ENCODE peak calls at places on chromosomes 2 and 18, in four cellular contexts. Z is K562, U is A549, P is HepG2. N is an unnamed sample.

GRCh38 chr2:172426635-172427255 is 641 bp upstream of the ITGA6 start:
- DNase-seq in P (no peak), Z (no peak), U (no peak), N (no peak)

GRCh38 chr2:129062160-129062912 is 743.7 kb upstream of the HS6ST1 start:
- DNase-seq in U (no peak), P (no peak), Z (no peak), N (no peak)

GRCh38 chr18:1648715-1649114 is 744.0 kb downstream of the ADCYAP1 start:
- DNase-seq in P (no peak), Z (no peak), U (no peak), N (no peak)

GRCh38 chr2:218003265-218003950 is 613 bp upstream of the TNS1 start:
- DNase-seq in U (no peak), P (no peak), Z (no peak), N (peak)

GRCh38 chr2:49616800-49617199 is 462.5 kb upstream of the FSHR start:
- DNase-seq in U (no peak), Z (no peak), P (peak), N (no peak)

GRCh38 chr2:239814917-239815637 is 210.1 kb downstream of the NDUFA10 start:
- DNase-seq in Z (no peak), P (no peak), U (no peak), N (no peak)

GRCh38 chr18:40983835-40984234 is 971.2 kb upstream of the PIK3C3 start:
- DNase-seq in U (no peak), P (no peak), Z (no peak), N (no peak)

GRCh38 chr2:32418777-32419176 is 62.0 kb downstream of the BIRC6 start:
- DNase-seq in U (no peak), P (no peak), Z (no peak), N (peak)

GRCh38 chr2:205885492-205886099 is 200.4 kb downstream of the INO80D start:
- DNase-seq in P (peak), Z (peak), U (peak), N (peak)

GRCh38 chr18:61785588-61785987 is 107.2 kb downstream of the RNF152 start:
- DNase-seq in P (no peak), Z (no peak), U (no peak), N (no peak)

GRCh38 chr18:49167084-49167483 is 216.3 kb upstream of the SMAD7 start:
- DNase-seq in P (no peak), U (no peak), Z (no peak), N (no peak)

GRCh38 chr2:29806461-29806860 is 114.9 kb downstream of the ALK start:
- DNase-seq in Z (no peak), P (no peak), U (no peak), N (no peak)

GRCh38 chr2:86433137-86433536 is 8.0 kb upstream of the KDM3A start:
- DNase-seq in P (no peak), Z (no peak), U (no peak), N (no peak)

GRCh38 chr2:36441816-36442215 is 86.2 kb downstream of the CRIM1 start:
- DNase-seq in P (no peak), Z (no peak), U (no peak), N (peak)

GRCh38 chr2:39541011-39541930 is 104.2 kb upstream of the MAP4K3 start:
- DNase-seq in Z (no peak), P (peak), U (no peak), N (no peak)

GRCh38 chr18:77737412-77737811 is 487.8 kb downstream of the GALR1 start:
- DNase-seq in Z (peak), U (no peak), P (no peak), N (no peak)

GRCh38 chr2:193776988-193777387 is 1582.3 kb upstream of the TMEFF2 start:
- DNase-seq in Z (no peak), U (no peak), P (no peak), N (no peak)

GRCh38 chr2:54560146-54560881 is 104.2 kb downstream of the SPTBN1 start:
- DNase-seq in U (peak), P (no peak), Z (peak), N (peak)

GRCh38 chr2:102140367-102140766 is 2.2 kb upstream of the IL1R1 start:
- DNase-seq in P (no peak), Z (no peak), U (no peak), N (peak)

GRCh38 chr2:156883828-156884615 is 373.5 kb upstream of the GALNT5 start:
- DNase-seq in P (no peak), U (peak), Z (no peak), N (peak)

GRCh38 chr2:43084699-43085091 is 141.7 kb downstream of the ZFP36L2 start:
- DNase-seq in U (no peak), P (no peak), Z (no peak), N (peak)

GRCh38 chr2:28606986-28607441 is 111.2 kb downstream of the PLB1 start:
- DNase-seq in U (peak), Z (peak), P (no peak), N (peak)

GRCh38 chr2:163670929-163671328 is 64.9 kb downstream of the FIGN start:
- DNase-seq in U (no peak), P (no peak), Z (no peak), N (no peak)

GRCh38 chr18:74172697-74173433 is 24.5 kb downstream of the TIMM21 start:
- DNase-seq in U (no peak), P (no peak), Z (no peak), N (no peak)

GRCh38 chr18:31679806-31680793 is 4.3 kb downstream of the B4GALT6 start:
- DNase-seq in U (no peak), Z (no peak), P (no peak), N (no peak)

GRCh38 chr2:210195066-210195852 is 24.1 kb upstream of the KANSL1L start:
- DNase-seq in P (peak), U (no peak), Z (peak), N (peak)
- TF ChIP-seq MAZ in P (no peak), U (no peak), Z (no peak), N (no peak)

DNA sequence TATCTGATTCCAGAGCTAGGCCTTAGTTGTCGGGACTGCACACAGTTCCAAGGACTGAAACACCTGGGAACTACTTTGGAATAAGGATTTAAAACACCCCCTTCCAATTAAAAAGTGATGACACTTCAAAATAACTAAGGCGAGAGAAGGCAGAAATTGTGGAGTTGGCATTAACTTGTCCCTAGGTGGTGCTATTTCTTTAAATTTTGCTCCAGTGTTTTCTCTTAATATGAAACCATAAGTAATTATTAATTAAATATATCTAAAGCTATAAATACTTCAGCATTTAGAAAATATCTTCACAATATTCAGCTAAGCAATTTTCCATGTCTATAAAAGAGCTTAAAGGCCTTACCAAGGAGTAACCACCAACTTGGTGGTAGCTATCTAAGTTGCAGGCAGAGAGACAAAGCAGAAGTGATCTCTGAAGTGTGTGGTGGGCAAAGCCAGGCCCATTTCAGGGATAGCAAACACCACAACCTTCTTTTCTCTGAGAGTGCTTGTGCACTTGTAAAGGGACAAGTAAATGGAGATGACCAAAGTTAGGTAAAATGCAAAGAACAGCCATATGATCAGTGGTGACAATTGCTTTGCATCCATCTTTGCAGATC is 186.8 kb upstream of the PGAP1 start:
- DNase-seq in Z (peak), P (peak), U (peak), N (peak)
- TF ChIP-seq MAZ in Z (no peak), P (no peak), U (no peak), N (no peak)

DNA sequence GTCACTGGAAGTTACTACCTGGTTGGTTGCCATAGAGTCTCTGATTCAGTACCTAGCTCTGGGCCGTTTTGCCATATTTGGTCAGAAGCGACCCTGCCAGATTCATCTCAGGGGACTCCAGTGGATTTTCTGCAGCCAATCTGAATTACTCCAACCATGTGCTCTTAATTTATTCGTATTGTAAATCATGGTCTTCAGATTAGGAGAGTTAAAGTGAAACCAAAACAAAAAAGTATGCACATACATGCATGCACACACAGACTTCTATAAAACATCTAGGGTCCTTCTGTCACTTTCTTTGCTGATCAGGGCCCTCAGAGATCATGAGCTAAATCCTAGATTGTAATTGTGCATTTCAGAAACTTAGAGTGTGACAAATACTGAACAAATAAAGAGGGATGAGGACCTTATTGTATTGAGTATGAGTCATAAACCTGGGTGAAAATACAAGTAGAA is 317.4 kb upstream of the UBE2E3 start:
- DNase-seq in P (no peak), Z (no peak), U (no peak), N (no peak)
- TF ChIP-seq MAZ in P (no peak), Z (no peak), U (no peak), N (no peak)

GRCh38 chr2:145016711-145017110 is 496.8 kb upstream of the ZEB2 start:
- DNase-seq in Z (no peak), U (no peak), P (no peak), N (no peak)

GRCh38 chr2:145017149-145017548 is 497.2 kb upstream of the ZEB2 start:
- DNase-seq in P (no peak), Z (no peak), U (no peak), N (no peak)

GRCh38 chr2:145018502-145018901 is 498.6 kb upstream of the ZEB2 start:
- DNase-seq in U (peak), P (no peak), Z (no peak), N (no peak)

GRCh38 chr2:145012806-145013205 is 492.9 kb upstream of the ZEB2 start:
- DNase-seq in Z (no peak), U (no peak), P (no peak), N (no peak)

GRCh38 chr2:145015561-145015960 is 495.6 kb upstream of the ZEB2 start:
- DNase-seq in U (no peak), Z (no peak), P (no peak), N (no peak)
- TF ChIP-seq MAZ in U (no peak), Z (no peak), P (no peak), N (no peak)

GRCh38 chr2:106197878-106198277 is 3.8 kb upstream of the UXS1 start:
- DNase-seq in Z (no peak), U (no peak), P (peak), N (peak)
- TF ChIP-seq MAZ in Z (no peak), U (no peak), P (peak), N (no peak)

DNA sequence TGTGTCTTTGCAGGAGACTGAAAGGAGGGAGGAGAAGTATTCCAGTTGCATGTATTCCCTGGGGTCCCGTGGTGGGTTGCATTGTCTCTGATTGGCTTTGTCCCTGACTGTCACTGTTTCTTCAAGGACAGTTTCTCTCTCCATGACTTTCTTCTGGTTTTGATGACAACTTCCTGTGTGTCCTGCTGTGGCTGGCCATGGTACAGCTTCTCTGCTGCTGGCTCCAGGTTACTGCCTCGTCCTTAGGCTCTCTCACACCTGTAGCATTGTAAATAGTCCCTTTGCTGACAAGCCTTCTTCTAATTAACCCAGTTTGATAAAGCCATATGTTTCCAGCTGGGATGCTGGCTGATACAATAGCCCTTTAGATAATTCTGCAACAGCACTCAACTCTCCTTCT is 129.0 kb downstream of the LPIN1 start:
- DNase-seq in Z (no peak), U (no peak), P (no peak), N (no peak)
- TF ChIP-seq MAZ in Z (no peak), U (no peak), P (no peak), N (no peak)

N was measured in IMR-90.